ENCODE peak calls at places on chromosomes 7 and 10, in seven cellular contexts. B, N, Q, F, I, Z and X are unnamed samples. For H3K27me3, the result is how much of the 10 kb centered on the place peaks cover.

GRCh38 chr10:21298686-21299085 is 226.8 kb downstream of the SKIDA1 start:
- DNase-seq in B (no peak), Q (no peak), I (no peak), F (no peak), N (no peak), Z (no peak), X (no peak)

GRCh38 chr10:120963587-120964220 is 112.5 kb downstream of the WDR11 start:
- DNase-seq in B (no peak), I (no peak), Z (no peak), N (no peak), F (no peak), Q (no peak), X (no peak)

GRCh38 chr7:56157238-56157790 is 41.1 kb upstream of the NUPR2 start:
- DNase-seq in F (no peak), Z (no peak), Q (no peak), N (no peak), I (no peak), B (no peak), X (no peak)

GRCh38 chr10:35140126-35140525 is 13.5 kb downstream of the CREM start:
- DNase-seq in B (no peak), Q (no peak), Z (no peak), N (no peak), I (no peak), F (no peak), X (no peak)

GRCh38 chr10:106708521-106708920 is 456.0 kb downstream of the SORCS1 start:
- DNase-seq in N (no peak), B (no peak), I (no peak), F (no peak), Q (no peak), Z (no peak), X (no peak)

GRCh38 chr7:122528879-122529481 is 169.9 kb downstream of the RNF133 start:
- DNase-seq in Z (no peak), F (no peak), B (no peak), N (no peak), Q (peak), I (no peak), X (no peak)

GRCh38 chr10:2280713-2281112 is 543.4 kb upstream of the ADARB2 start:
- DNase-seq in I (no peak), Q (no peak), B (no peak), F (no peak), Z (no peak), N (no peak), X (no peak)

GRCh38 chr10:115706482-115707076 is 566.4 kb downstream of the GFRA1 start:
- DNase-seq in B (no peak), N (no peak), F (no peak), I (no peak), Z (no peak), Q (peak), X (peak)

GRCh38 chr7:156950381-156950858 is 908 bp downstream of the NOM1 start:
- DNase-seq in I (no peak), Q (peak), Z (no peak), B (no peak), N (no peak), F (no peak), X (no peak)

GRCh38 chr7:105811189-105811847 is 65.1 kb downstream of the ATXN7L1 start:
- DNase-seq in N (no peak), Q (no peak), B (no peak), Z (no peak), I (no peak), F (no peak), X (no peak)

GRCh38 chr10:4772202-4772570 is 53.8 kb upstream of the AKR1E2 start:
- DNase-seq in N (no peak), F (no peak), I (no peak), B (no peak), Q (no peak), Z (no peak), X (no peak)

GRCh38 chr10:62016477-62017140 is 115.1 kb downstream of the ARID5B start:
- DNase-seq in Z (no peak), Q (peak), I (no peak), N (no peak), B (no peak), F (no peak), X (no peak)

GRCh38 chr7:21939858-21940322 is 5.8 kb downstream of the CDCA7L start:
- DNase-seq in Z (no peak), N (no peak), F (no peak), B (no peak), I (no peak), Q (no peak), X (no peak)

GRCh38 chr10:132637477-132638129 is 100.0 kb downstream of the INPP5A start:
- DNase-seq in B (no peak), I (no peak), Q (peak), Z (no peak), N (no peak), F (no peak), X (peak)

GRCh38 chr10:11020026-11020820 is 2.6 kb downstream of the CELF2 start:
- DNase-seq in B (no peak), N (no peak), I (no peak), Z (no peak), F (no peak), Q (no peak), X (no peak)

GRCh38 chr7:22094413-22095304 is 149.0 kb upstream of the CDCA7L start:
- DNase-seq in B (peak), Q (peak), Z (no peak), F (no peak), N (no peak), I (no peak), X (no peak)

GRCh38 chr10:133135116-133135465 is 24.9 kb upstream of the KNDC1 start:
- DNase-seq in I (no peak), F (no peak), B (no peak), Z (no peak), N (no peak), Q (no peak), X (no peak)

GRCh38 chr7:150388709-150389531 is 9.8 kb downstream of the ZNF775 start:
- DNase-seq in Z (peak), F (peak), N (peak), I (peak), B (no peak), Q (peak), X (no peak)

GRCh38 chr10:122348512-122348911 is 26.0 kb upstream of the PLEKHA1 start:
- DNase-seq in Q (no peak), B (no peak), I (no peak), N (no peak), Z (no peak), F (no peak), X (no peak)

GRCh38 chr10:49300140-49300974 is 1.4 kb downstream of the C10orf71 start:
- DNase-seq in B (no peak), F (no peak), Q (peak), N (no peak), Z (peak), I (no peak), X (peak)

GRCh38 chr10:56231436-56231835 is 129.6 kb downstream of the ZWINT start:
- DNase-seq in Z (no peak), N (no peak), F (no peak), I (no peak), B (no peak), Q (no peak), X (no peak)
- TF ChIP-seq CTCF in Z (no peak), N (no peak), F (no peak), I (no peak), B (no peak), Q (no peak), X (no peak)

GRCh38 chr7:27251136-27251512 is 8.5 kb downstream of the EVX1 start:
- DNase-seq in I (no peak), B (no peak), Z (no peak), N (no peak), Q (no peak), F (no peak), X (no peak)
- H3K27me3 ChIP-seq in I (under half), B (under half), Z (half or more), N (half or more), Q (half or more), F (under half), X (under half)

GRCh38 chr10:18010050-18010449 is 58.3 kb downstream of the SLC39A12 start:
- DNase-seq in N (no peak), Z (no peak), Q (peak), B (no peak), I (no peak), F (no peak), X (no peak)
- H3K4me3 ChIP-seq in N (no peak), Z (no peak), Q (no peak), B (no peak), I (no peak), F (no peak), X (no peak)

GRCh38 chr7:99616359-99617186 is at the start of gene ZSCAN25:
- DNase-seq in B (peak), N (peak), I (peak), Z (peak), F (peak), Q (peak), X (peak)
- TF ChIP-seq CTCF in B (peak), N (no peak), I (no peak), Z (peak), F (no peak), Q (peak), X (peak)

DNA sequence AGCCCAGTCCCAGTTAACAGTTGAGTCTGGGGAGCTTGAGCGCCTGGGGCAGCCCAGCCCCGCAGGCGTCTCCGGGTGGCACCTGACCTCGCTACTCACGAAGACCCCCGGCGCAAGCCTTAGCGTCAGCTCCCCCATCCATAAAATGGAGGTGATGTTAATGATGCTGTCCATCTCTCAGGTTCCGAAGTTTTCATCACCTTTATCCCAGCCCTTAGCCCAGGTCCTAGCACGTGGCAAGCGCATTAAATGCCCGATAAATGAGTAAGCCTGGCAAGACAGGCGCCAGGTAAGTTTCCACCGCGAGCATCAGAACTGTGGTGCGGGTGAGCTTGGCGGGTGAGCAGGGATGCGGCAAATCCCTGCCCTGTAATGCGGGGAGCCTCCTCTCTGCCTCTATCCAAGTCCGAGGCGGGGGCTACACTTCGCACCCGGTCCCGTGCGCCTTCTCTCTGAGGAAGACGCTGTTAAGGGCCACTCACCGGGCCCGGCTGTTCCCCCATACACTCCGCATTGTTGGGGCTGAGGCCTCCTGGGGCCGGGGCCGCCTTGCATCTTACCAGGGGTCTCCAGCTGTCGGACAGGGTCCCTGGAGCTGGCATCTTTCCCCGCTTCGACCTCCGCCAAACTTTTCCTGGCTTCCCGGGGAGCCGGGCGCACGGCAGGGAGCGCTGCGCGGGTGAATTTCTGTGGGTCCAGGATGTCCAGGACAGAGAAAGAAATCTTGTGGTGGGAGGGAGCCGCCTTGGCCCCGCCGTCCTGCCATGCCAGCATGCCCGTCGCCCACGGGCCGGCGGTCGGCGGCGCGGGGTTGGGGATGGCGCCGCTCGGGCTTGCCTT is 445 bp downstream of the NKX1-2 start:
- DNase-seq in B (no peak), F (no peak), I (no peak), Z (no peak), Q (no peak), N (no peak), X (peak)
- H3K27me3 ChIP-seq in B (half or more), F (under half), I (under half), Z (half or more), Q (half or more), N (half or more), X (under half)

GRCh38 chr7:24740821-24741220 is 16.4 kb downstream of the GSDME start:
- DNase-seq in B (no peak), N (no peak), I (no peak), Z (no peak), F (no peak), Q (no peak), X (no peak)
- H3K4me3 ChIP-seq in B (no peak), N (no peak), I (no peak), Z (no peak), F (no peak), Q (no peak), X (no peak)

DNA sequence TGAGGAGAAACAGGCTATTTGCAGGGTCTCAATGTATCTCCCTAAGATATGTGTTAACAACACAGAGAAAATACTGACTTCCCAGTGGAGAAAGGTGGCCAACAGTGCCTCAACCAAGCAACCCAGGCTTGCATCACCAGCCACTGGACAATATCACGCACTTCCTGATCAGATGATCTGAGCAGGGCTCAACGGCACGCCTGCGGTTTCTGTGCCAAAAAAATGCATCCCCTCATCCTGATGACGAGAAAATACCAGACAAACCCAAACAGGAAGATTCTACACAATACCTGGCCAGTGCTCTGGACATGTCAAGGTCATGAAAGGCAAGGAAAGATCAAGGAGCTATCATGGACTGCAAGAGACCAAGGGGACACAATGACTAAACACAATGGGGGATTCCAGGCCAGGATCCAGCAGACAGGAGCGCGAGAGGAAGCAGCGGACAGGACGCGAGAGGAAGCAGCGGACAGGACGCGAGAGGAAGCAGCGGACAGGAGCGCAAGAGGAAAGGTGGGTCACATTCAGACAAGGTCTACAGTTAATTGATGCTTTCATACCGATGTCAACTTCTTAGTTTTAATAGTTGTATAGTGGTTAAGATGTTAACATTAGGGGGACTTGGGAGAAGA is 51.1 kb downstream of the GNA12 start:
- DNase-seq in B (no peak), Q (no peak), N (no peak), F (no peak), I (no peak), Z (no peak), X (no peak)
- TF ChIP-seq CTCF in B (no peak), Q (no peak), N (no peak), F (no peak), I (no peak), Z (no peak), X (no peak)